ENCODE peak calls at places on chromosomes 5 and 9, in six cellular contexts. H, V, O, U, M and X are unnamed samples.

GRCh38 chr9:107606149-107606790 is 116.7 kb upstream of the KLF4 start:
- DNase-seq in H (no peak), V (no peak), O (no peak), U (no peak), M (no peak), X (no peak)

GRCh38 chr9:112299514-112299913 is 33.9 kb downstream of the PTBP3 start:
- DNase-seq in H (no peak), V (no peak), O (no peak), U (no peak), M (no peak), X (peak)

GRCh38 chr5:138905541-138905940 is 30.4 kb upstream of the LRRTM2 start:
- DNase-seq in H (no peak), V (no peak), O (peak), U (no peak), M (no peak), X (no peak)

GRCh38 chr5:148687427-148687826 is 33.1 kb upstream of the HTR4 start:
- DNase-seq in H (peak), V (peak), O (no peak), U (no peak), M (no peak), X (peak)

GRCh38 chr5:147403659-147404640 is 105.9 kb downstream of the DPYSL3 start:
- DNase-seq in H (peak), V (peak), O (peak), U (peak), M (peak), X (peak)

GRCh38 chr5:177362871-177363507 is 5.3 kb downstream of the RGS14 start:
- DNase-seq in H (peak), V (no peak), O (no peak), U (peak), M (no peak), X (peak)

GRCh38 chr5:14928661-14929060 is 57.1 kb upstream of the ANKH start:
- DNase-seq in H (no peak), V (no peak), O (no peak), U (no peak), M (no peak), X (no peak)

GRCh38 chr9:97571664-97572063 is 61.5 kb downstream of the TSTD2 start:
- DNase-seq in H (no peak), V (no peak), O (no peak), U (peak), M (no peak), X (no peak)

GRCh38 chr5:82417776-82418607 is 139.8 kb upstream of the RPS23 start:
- DNase-seq in H (no peak), V (no peak), O (no peak), U (no peak), M (no peak), X (no peak)

GRCh38 chr5:111135406-111135805 is 43.3 kb downstream of the WDR36 start:
- DNase-seq in H (no peak), V (no peak), O (no peak), U (no peak), M (no peak), X (no peak)

GRCh38 chr5:10592598-10592997 is 28.7 kb downstream of the ANKRD33B start:
- DNase-seq in H (peak), V (no peak), O (no peak), U (no peak), M (no peak), X (no peak)

GRCh38 chr5:1292139-1292538 is 2.7 kb downstream of the TERT start:
- DNase-seq in H (no peak), V (no peak), O (no peak), U (no peak), M (no peak), X (no peak)

GRCh38 chr9:97561501-97561900 is 60.0 kb downstream of the TMOD1 start:
- DNase-seq in H (no peak), V (no peak), O (no peak), U (peak), M (no peak), X (no peak)

GRCh38 chr9:101354143-101354764 is 30.6 kb downstream of the BAAT start:
- DNase-seq in H (no peak), V (no peak), O (no peak), U (no peak), M (no peak), X (no peak)

GRCh38 chr9:134489621-134490380 is 151.8 kb upstream of the COL5A1 start:
- DNase-seq in H (no peak), V (no peak), O (no peak), U (no peak), M (no peak), X (no peak)

GRCh38 chr9:76912631-76913275 is 6.8 kb upstream of the PRUNE2 start:
- DNase-seq in H (no peak), V (peak), O (no peak), U (no peak), M (peak), X (no peak)

GRCh38 chr9:19408316-19408692 is 505 bp upstream of the ACER2 start:
- DNase-seq in H (no peak), V (no peak), O (no peak), U (peak), M (no peak), X (no peak)

GRCh38 chr9:8030095-8030494 is 230.5 kb upstream of the DMAC1 start:
- DNase-seq in H (no peak), V (no peak), O (no peak), U (no peak), M (no peak), X (no peak)

DNA sequence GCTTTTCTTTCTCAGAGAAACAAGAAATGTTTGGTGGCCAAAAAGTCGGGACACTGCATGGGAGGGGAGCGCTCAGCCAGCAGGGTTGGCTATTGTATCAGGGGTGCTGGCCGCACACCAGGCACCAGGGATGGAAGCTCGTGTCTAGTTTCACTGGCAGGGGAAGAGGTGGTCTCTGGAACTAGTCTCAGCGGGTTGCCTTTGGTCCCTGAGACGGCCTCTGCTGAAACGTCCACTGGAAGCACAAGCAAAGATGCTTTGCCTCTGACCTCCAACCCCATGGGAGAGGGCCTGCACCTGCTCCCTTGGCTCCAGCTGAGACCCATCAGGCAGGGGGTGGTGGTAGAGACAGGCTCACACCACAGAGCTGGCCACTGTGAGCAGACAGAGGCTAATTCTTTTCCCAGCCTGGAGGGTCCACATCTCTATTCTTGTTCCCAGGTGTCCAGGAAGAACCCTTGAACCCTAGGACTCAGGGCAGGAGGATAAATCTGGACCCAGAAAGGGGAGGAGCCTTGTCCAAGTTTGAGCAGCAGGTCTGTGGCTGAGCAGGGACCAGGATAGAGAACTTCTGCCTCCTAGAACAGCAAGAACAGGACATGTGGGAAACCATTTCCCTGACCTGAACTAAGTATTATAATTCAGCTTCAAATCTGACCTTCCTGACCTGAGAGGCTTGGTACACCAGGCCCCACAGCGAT is 102.6 kb downstream of the RGS3 start:
- DNase-seq in H (no peak), V (no peak), O (no peak), U (no peak), M (no peak), X (no peak)
- H3K4me3 ChIP-seq in H (peak), V (no peak), O (peak), U (no peak), M (peak), X (peak)

DNA sequence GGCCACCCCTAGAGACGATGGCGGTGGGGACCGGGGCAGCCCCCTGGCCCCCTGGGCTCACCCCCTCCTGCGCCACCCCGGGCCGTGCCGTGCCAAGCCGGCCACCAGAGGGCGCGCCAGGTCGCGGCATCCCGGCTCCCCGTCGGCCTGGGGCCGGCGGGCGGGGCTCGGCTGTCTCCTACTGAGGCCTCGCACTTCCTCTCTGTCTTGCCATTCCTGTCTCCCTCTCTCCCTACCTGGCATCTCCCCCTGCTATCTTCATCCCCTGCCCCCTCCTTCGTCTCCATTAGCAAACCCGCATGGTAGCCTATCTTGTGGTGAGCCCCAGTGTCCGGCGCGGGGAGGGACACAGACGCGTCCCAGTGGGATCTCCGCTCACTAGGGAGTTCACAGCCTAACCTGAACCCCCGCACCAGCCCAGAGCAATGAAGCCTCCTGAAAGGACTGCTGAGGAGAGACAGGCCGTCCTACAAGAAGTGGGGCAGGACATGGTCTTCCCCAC is 29.8 kb upstream of the FABP6 start:
- DNase-seq in H (peak), V (no peak), O (no peak), U (peak), M (no peak), X (no peak)
- H3K4me3 ChIP-seq in H (peak), V (peak), O (peak), U (peak), M (peak), X (peak)

GRCh38 chr9:89522261-89522978 is 24.5 kb upstream of the SEMA4D start:
- DNase-seq in H (peak), V (no peak), O (no peak), U (peak), M (no peak), X (no peak)

GRCh38 chr9:89522979-89523305 is 25.0 kb upstream of the SEMA4D start:
- DNase-seq in H (no peak), V (no peak), O (no peak), U (no peak), M (no peak), X (no peak)

GRCh38 chr9:89524888-89525385 is 27.0 kb upstream of the SEMA4D start:
- DNase-seq in H (no peak), V (no peak), O (no peak), U (no peak), M (no peak), X (no peak)

GRCh38 chr9:89525673-89526374 is 27.9 kb upstream of the SEMA4D start:
- DNase-seq in H (no peak), V (no peak), O (no peak), U (no peak), M (no peak), X (no peak)

GRCh38 chr9:89523948-89524347 is 26.0 kb upstream of the SEMA4D start:
- DNase-seq in H (no peak), V (no peak), O (no peak), U (no peak), M (no peak), X (no peak)
- H3K4me3 ChIP-seq in H (no peak), V (no peak), O (no peak), U (no peak), M (no peak), X (no peak)

GRCh38 chr5:141121563-141121962 is at the start of gene PCDHB4:
- DNase-seq in H (no peak), V (no peak), O (no peak), U (no peak), M (no peak), X (no peak)
- H3K4me3 ChIP-seq in H (no peak), V (no peak), O (no peak), U (peak), M (no peak), X (no peak)

GRCh38 chr5:101679816-101680215 is 616.3 kb downstream of the SLCO4C1 start:
- DNase-seq in H (no peak), V (no peak), O (no peak), U (no peak), M (no peak), X (no peak)
- H3K4me3 ChIP-seq in H (no peak), V (no peak), O (no peak), U (no peak), M (no peak), X (no peak)

DNA sequence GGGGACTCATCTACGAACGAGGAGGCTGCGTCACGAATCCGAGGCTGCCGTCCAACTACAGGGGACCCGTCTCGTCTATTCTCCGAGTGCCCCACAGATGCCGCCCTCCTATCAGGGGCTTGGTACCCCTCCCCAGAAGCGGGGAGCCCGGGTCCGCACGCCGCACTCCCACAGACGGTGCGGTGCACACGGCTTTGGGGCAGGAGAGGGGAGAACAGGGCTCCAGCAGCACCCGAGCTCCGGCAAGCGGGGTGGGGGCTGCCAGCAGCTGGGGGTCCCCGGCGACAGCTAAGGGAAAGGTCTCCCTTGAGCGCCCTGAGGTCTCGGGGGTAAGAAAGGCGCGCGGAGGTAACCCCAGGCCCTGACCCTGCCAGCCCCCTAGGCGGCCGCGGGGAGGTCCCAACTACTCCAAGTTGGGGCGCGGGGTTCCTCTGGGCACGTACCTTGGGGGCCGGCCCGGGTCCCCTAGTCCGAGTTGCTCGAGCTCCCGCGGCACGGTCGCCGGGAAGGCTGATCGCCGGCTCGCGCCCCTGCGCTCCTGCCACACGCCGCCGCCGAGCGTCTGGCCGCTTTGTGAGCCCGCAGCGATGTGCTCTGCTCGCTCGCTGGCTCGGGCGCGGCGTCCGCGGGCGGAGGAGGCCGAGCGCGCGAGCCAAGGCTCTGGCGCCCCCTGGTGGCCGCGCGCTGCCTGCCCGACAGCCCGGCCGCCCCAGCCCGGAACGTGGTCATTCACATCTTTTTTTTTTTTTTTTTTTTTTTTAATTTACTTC is at the start of gene SPOCK1:
- DNase-seq in H (peak), V (peak), O (peak), U (peak), M (peak), X (no peak)
- H3K4me3 ChIP-seq in H (no peak), V (no peak), O (peak), U (peak), M (peak), X (peak)

DNA sequence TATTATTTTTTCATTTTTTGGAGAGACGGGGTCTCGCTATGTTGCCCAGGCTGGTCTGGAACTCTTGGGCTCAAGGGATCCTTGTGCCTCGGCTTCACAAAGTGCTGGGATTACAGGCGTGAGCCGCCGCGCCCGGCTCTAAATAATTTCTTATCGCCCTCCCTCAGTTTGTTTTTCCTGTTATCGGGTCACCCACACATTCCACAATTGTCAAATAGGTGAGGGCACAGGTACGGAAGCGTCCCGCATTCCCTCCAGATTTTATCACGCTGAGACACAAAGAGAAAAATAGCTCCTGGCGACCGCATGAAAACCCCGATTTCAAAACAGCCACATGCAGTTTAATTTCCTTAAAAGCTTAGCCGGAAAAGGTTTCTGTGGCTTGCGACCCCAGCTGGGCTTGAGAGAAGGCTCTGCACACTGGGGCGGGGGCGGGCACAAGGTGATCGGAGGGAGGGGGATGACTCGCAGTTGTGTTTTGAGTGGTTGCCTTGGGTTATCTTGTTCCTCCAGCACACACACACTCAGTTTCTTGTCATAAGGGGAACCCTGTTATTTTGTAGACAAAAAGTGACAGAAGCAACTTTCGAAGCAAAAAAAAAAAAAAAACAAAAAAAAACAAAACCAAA is 720 bp upstream of the IQGAP2 start:
- DNase-seq in H (peak), V (no peak), O (no peak), U (peak), M (peak), X (no peak)
- H3K4me3 ChIP-seq in H (peak), V (peak), O (no peak), U (peak), M (peak), X (peak)